ENCODE peak calls at places on chromosomes 11 and 22, in ten cellular contexts. One of them, this sample, is unnamed.
A peak's percentile ranks its signal among the peaks of the same experiment; 100 is the strongest.

GRCh38 chr11:60836866-60837510 is 4.9 kb upstream of the CCDC86 start:
- DNase-seq in thoracic aorta: no peak
- DNase-seq in colonic mucosa: no peak
- DNase-seq in CD8-positive, alpha-beta memory T cell: no peak
- DNase-seq in OCI-LY7: no peak
- DNase-seq in heart right ventricle: no peak
- DNase-seq in lower lobe of right lung: no peak
- DNase-seq in suprapubic skin: no peak
- DNase-seq in HCT116: no peak
- DNase-seq in body of pancreas: no peak
- DNase-seq in this sample: no peak

GRCh38 chr22:49010901-49011300 is 816.8 kb downstream of the BRD1 start:
- DNase-seq in thoracic aorta: no peak
- DNase-seq in colonic mucosa: no peak
- DNase-seq in CD8-positive, alpha-beta memory T cell: no peak
- DNase-seq in OCI-LY7: no peak
- DNase-seq in heart right ventricle: no peak
- DNase-seq in lower lobe of right lung: peak; percentile 36
- DNase-seq in suprapubic skin: no peak
- DNase-seq in HCT116: no peak
- DNase-seq in body of pancreas: no peak
- DNase-seq in this sample: no peak

GRCh38 chr11:12253843-12254281 is 123.5 kb upstream of the PARVA start:
- DNase-seq in thoracic aorta: no peak
- DNase-seq in colonic mucosa: peak; percentile 70
- DNase-seq in CD8-positive, alpha-beta memory T cell: no peak
- DNase-seq in OCI-LY7: no peak
- DNase-seq in heart right ventricle: no peak
- DNase-seq in lower lobe of right lung: no peak
- DNase-seq in suprapubic skin: no peak
- DNase-seq in HCT116: no peak
- DNase-seq in body of pancreas: peak; percentile 84
- DNase-seq in this sample: no peak

GRCh38 chr11:36427079-36427478 is 83.0 kb downstream of the TRAF6 start:
- DNase-seq in thoracic aorta: no peak
- DNase-seq in colonic mucosa: no peak
- DNase-seq in CD8-positive, alpha-beta memory T cell: no peak
- DNase-seq in OCI-LY7: no peak
- DNase-seq in heart right ventricle: no peak
- DNase-seq in lower lobe of right lung: no peak
- DNase-seq in suprapubic skin: no peak
- DNase-seq in HCT116: no peak
- DNase-seq in body of pancreas: peak; percentile 39
- DNase-seq in this sample: no peak

GRCh38 chr11:134654161-134654915 is 242.3 kb upstream of the B3GAT1 start:
- DNase-seq in thoracic aorta: no peak
- DNase-seq in colonic mucosa: peak; percentile 10
- DNase-seq in CD8-positive, alpha-beta memory T cell: no peak
- DNase-seq in OCI-LY7: no peak
- DNase-seq in heart right ventricle: peak; percentile 1
- DNase-seq in lower lobe of right lung: no peak
- DNase-seq in suprapubic skin: peak; percentile 59
- DNase-seq in HCT116: no peak
- DNase-seq in body of pancreas: no peak
- DNase-seq in this sample: no peak

GRCh38 chr11:11416917-11417316 is 63.9 kb upstream of the CSNK2A3 start:
- DNase-seq in thoracic aorta: no peak
- DNase-seq in colonic mucosa: no peak
- DNase-seq in CD8-positive, alpha-beta memory T cell: no peak
- DNase-seq in OCI-LY7: no peak
- DNase-seq in heart right ventricle: no peak
- DNase-seq in lower lobe of right lung: no peak
- DNase-seq in suprapubic skin: no peak
- DNase-seq in HCT116: no peak
- DNase-seq in body of pancreas: no peak
- DNase-seq in this sample: no peak

GRCh38 chr11:32829157-32829679 is 509 bp upstream of the PRRG4 start:
- DNase-seq in thoracic aorta: no peak
- DNase-seq in colonic mucosa: no peak
- DNase-seq in CD8-positive, alpha-beta memory T cell: no peak
- DNase-seq in OCI-LY7: no peak
- DNase-seq in heart right ventricle: no peak
- DNase-seq in lower lobe of right lung: no peak
- DNase-seq in suprapubic skin: no peak
- DNase-seq in HCT116: no peak
- DNase-seq in body of pancreas: no peak
- DNase-seq in this sample: no peak

GRCh38 chr11:66247801-66248200 is 20.6 kb upstream of the RAB1B start:
- DNase-seq in thoracic aorta: no peak
- DNase-seq in colonic mucosa: no peak
- DNase-seq in CD8-positive, alpha-beta memory T cell: no peak
- DNase-seq in OCI-LY7: no peak
- DNase-seq in heart right ventricle: no peak
- DNase-seq in lower lobe of right lung: no peak
- DNase-seq in suprapubic skin: no peak
- DNase-seq in HCT116: no peak
- DNase-seq in body of pancreas: no peak
- DNase-seq in this sample: no peak

GRCh38 chr22:39490966-39491680 is 11.0 kb upstream of the MIEF1 start:
- DNase-seq in thoracic aorta: no peak
- DNase-seq in colonic mucosa: no peak
- DNase-seq in CD8-positive, alpha-beta memory T cell: no peak
- DNase-seq in OCI-LY7: no peak
- DNase-seq in heart right ventricle: no peak
- DNase-seq in lower lobe of right lung: peak; percentile 38
- DNase-seq in suprapubic skin: no peak
- DNase-seq in HCT116: no peak
- DNase-seq in body of pancreas: no peak
- DNase-seq in this sample: no peak

GRCh38 chr22:48235744-48236143 is 1473.3 kb downstream of the TBC1D22A start:
- DNase-seq in thoracic aorta: no peak
- DNase-seq in colonic mucosa: no peak
- DNase-seq in CD8-positive, alpha-beta memory T cell: no peak
- DNase-seq in OCI-LY7: no peak
- DNase-seq in heart right ventricle: no peak
- DNase-seq in lower lobe of right lung: no peak
- DNase-seq in suprapubic skin: no peak
- DNase-seq in HCT116: no peak
- DNase-seq in body of pancreas: no peak
- DNase-seq in this sample: no peak

GRCh38 chr22:20786048-20786447 is 12.1 kb downstream of the SERPIND1 start:
- DNase-seq in thoracic aorta: no peak
- DNase-seq in colonic mucosa: no peak
- DNase-seq in CD8-positive, alpha-beta memory T cell: no peak
- DNase-seq in OCI-LY7: no peak
- DNase-seq in heart right ventricle: no peak
- DNase-seq in lower lobe of right lung: no peak
- DNase-seq in suprapubic skin: no peak
- DNase-seq in HCT116: no peak
- DNase-seq in body of pancreas: no peak
- DNase-seq in this sample: no peak
- H3K4me1 ChIP-seq in thoracic aorta: no peaks in the 10 kb centered on the region
- H3K4me1 ChIP-seq in colonic mucosa: no peaks in the 10 kb centered on the region
- H3K4me1 ChIP-seq in CD8-positive, alpha-beta memory T cell: no peaks in the 10 kb centered on the region
- H3K4me1 ChIP-seq in OCI-LY7: peaks cover 7% of the 10 kb centered on the region
- H3K4me1 ChIP-seq in heart right ventricle: peaks cover 15% of the 10 kb centered on the region
- H3K4me1 ChIP-seq in lower lobe of right lung: no peaks in the 10 kb centered on the region
- H3K4me1 ChIP-seq in suprapubic skin: no peaks in the 10 kb centered on the region
- H3K4me1 ChIP-seq in HCT116: no peaks in the 10 kb centered on the region
- H3K4me1 ChIP-seq in body of pancreas: peaks cover 15% of the 10 kb centered on the region
- H3K4me1 ChIP-seq in this sample: peaks cover 49% of the 10 kb centered on the region

GRCh38 chr11:1392111-1392510 is 2.4 kb downstream of the BRSK2 start:
- DNase-seq in thoracic aorta: no peak
- DNase-seq in colonic mucosa: no peak
- DNase-seq in CD8-positive, alpha-beta memory T cell: no peak
- DNase-seq in OCI-LY7: no peak
- DNase-seq in heart right ventricle: no peak
- DNase-seq in lower lobe of right lung: no peak
- DNase-seq in suprapubic skin: no peak
- DNase-seq in HCT116: no peak
- DNase-seq in body of pancreas: peak; percentile 93
- DNase-seq in this sample: no peak
- H3K27ac ChIP-seq in thoracic aorta: no peak overlapping the region
- H3K27ac ChIP-seq in colonic mucosa: no peak overlapping the region
- H3K27ac ChIP-seq in CD8-positive, alpha-beta memory T cell: no peak overlapping the region
- H3K27ac ChIP-seq in OCI-LY7: no peak overlapping the region
- H3K27ac ChIP-seq in heart right ventricle: no peak overlapping the region
- H3K27ac ChIP-seq in lower lobe of right lung: no peak overlapping the region
- H3K27ac ChIP-seq in suprapubic skin: no peak overlapping the region
- H3K27ac ChIP-seq in HCT116: no peak overlapping the region
- H3K27ac ChIP-seq in body of pancreas: peak overlapping the region; percentile 41
- H3K27ac ChIP-seq in this sample: no peak overlapping the region

GRCh38 chr11:113184498-113184897 is 129.9 kb upstream of the TTC12 start:
- DNase-seq in thoracic aorta: no peak
- DNase-seq in colonic mucosa: no peak
- DNase-seq in CD8-positive, alpha-beta memory T cell: no peak
- DNase-seq in OCI-LY7: no peak
- DNase-seq in heart right ventricle: no peak
- DNase-seq in lower lobe of right lung: no peak
- DNase-seq in suprapubic skin: no peak
- DNase-seq in HCT116: no peak
- DNase-seq in body of pancreas: no peak
- DNase-seq in this sample: no peak

GRCh38 chr11:113193077-113193476 is 121.3 kb upstream of the TTC12 start:
- DNase-seq in thoracic aorta: no peak
- DNase-seq in colonic mucosa: no peak
- DNase-seq in CD8-positive, alpha-beta memory T cell: no peak
- DNase-seq in OCI-LY7: no peak
- DNase-seq in heart right ventricle: no peak
- DNase-seq in lower lobe of right lung: no peak
- DNase-seq in suprapubic skin: no peak
- DNase-seq in HCT116: no peak
- DNase-seq in body of pancreas: peak; percentile 8
- DNase-seq in this sample: no peak

GRCh38 chr11:113189909-113190667 is 124.3 kb upstream of the TTC12 start:
- DNase-seq in thoracic aorta: peak; percentile 64
- DNase-seq in colonic mucosa: no peak
- DNase-seq in CD8-positive, alpha-beta memory T cell: no peak
- DNase-seq in OCI-LY7: no peak
- DNase-seq in heart right ventricle: no peak
- DNase-seq in lower lobe of right lung: no peak
- DNase-seq in suprapubic skin: no peak
- DNase-seq in HCT116: no peak
- DNase-seq in body of pancreas: peak; percentile 17
- DNase-seq in this sample: peak; percentile 13

GRCh38 chr11:113192121-113192925 is 122.1 kb upstream of the TTC12 start:
- DNase-seq in thoracic aorta: no peak
- DNase-seq in colonic mucosa: no peak
- DNase-seq in CD8-positive, alpha-beta memory T cell: no peak
- DNase-seq in OCI-LY7: no peak
- DNase-seq in heart right ventricle: no peak
- DNase-seq in lower lobe of right lung: no peak
- DNase-seq in suprapubic skin: no peak
- DNase-seq in HCT116: no peak
- DNase-seq in body of pancreas: no peak
- DNase-seq in this sample: peak; percentile 37

DNA sequence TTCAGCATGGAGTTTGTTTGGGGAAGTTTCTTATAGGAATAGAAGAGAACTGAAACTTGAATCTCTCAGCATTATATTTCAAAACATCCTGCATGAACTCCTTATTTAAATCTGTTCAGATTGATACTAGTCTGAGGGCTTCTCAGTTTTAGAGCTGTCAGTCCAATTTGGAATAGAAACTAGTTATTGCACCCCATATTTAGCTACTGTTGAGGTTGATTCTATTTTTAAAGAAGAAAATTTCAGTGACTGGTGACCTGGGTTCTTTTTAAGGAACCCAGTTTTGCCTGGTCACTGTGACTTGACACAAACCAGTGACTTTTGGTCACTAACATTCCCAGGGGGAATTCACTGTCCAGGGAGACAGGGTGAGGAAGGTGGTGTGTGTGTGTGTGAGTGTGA is 125.9 kb upstream of the TTC12 start:
- DNase-seq in thoracic aorta: no peak
- DNase-seq in colonic mucosa: no peak
- DNase-seq in CD8-positive, alpha-beta memory T cell: no peak
- DNase-seq in OCI-LY7: no peak
- DNase-seq in heart right ventricle: no peak
- DNase-seq in lower lobe of right lung: no peak
- DNase-seq in suprapubic skin: no peak
- DNase-seq in HCT116: no peak
- DNase-seq in body of pancreas: no peak
- DNase-seq in this sample: no peak
- H3K4me1 ChIP-seq in thoracic aorta: peaks cover 36% of the 10 kb centered on the region
- H3K4me1 ChIP-seq in colonic mucosa: no peaks in the 10 kb centered on the region
- H3K4me1 ChIP-seq in CD8-positive, alpha-beta memory T cell: no peaks in the 10 kb centered on the region
- H3K4me1 ChIP-seq in OCI-LY7: no peaks in the 10 kb centered on the region
- H3K4me1 ChIP-seq in heart right ventricle: peaks cover 65% of the 10 kb centered on the region
- H3K4me1 ChIP-seq in lower lobe of right lung: peaks cover 17% of the 10 kb centered on the region
- H3K4me1 ChIP-seq in suprapubic skin: peaks cover 30% of the 10 kb centered on the region
- H3K4me1 ChIP-seq in HCT116: no peaks in the 10 kb centered on the region
- H3K4me1 ChIP-seq in body of pancreas: no peaks in the 10 kb centered on the region
- H3K4me1 ChIP-seq in this sample: peaks cover 15% of the 10 kb centered on the region

GRCh38 chr11:118005224-118006152 is 19.3 kb downstream of the IL10RA start:
- DNase-seq in thoracic aorta: no peak
- DNase-seq in colonic mucosa: no peak
- DNase-seq in CD8-positive, alpha-beta memory T cell: peak; percentile 39
- DNase-seq in OCI-LY7: no peak
- DNase-seq in heart right ventricle: no peak
- DNase-seq in lower lobe of right lung: no peak
- DNase-seq in suprapubic skin: peak; percentile 52
- DNase-seq in HCT116: no peak
- DNase-seq in body of pancreas: no peak
- DNase-seq in this sample: no peak

GRCh38 chr11:118004543-118005223 is 18.5 kb downstream of the IL10RA start:
- DNase-seq in thoracic aorta: no peak
- DNase-seq in colonic mucosa: no peak
- DNase-seq in CD8-positive, alpha-beta memory T cell: no peak
- DNase-seq in OCI-LY7: no peak
- DNase-seq in heart right ventricle: no peak
- DNase-seq in lower lobe of right lung: no peak
- DNase-seq in suprapubic skin: peak; percentile 29
- DNase-seq in HCT116: no peak
- DNase-seq in body of pancreas: no peak
- DNase-seq in this sample: no peak

GRCh38 chr11:118007040-118007439 is 20.8 kb downstream of the IL10RA start:
- DNase-seq in thoracic aorta: no peak
- DNase-seq in colonic mucosa: peak; percentile 11
- DNase-seq in CD8-positive, alpha-beta memory T cell: peak; percentile 39
- DNase-seq in OCI-LY7: peak; percentile 71
- DNase-seq in heart right ventricle: no peak
- DNase-seq in lower lobe of right lung: no peak
- DNase-seq in suprapubic skin: no peak
- DNase-seq in HCT116: no peak
- DNase-seq in body of pancreas: no peak
- DNase-seq in this sample: no peak

GRCh38 chr11:118008271-118008903 is 22.2 kb downstream of the IL10RA start:
- DNase-seq in thoracic aorta: no peak
- DNase-seq in colonic mucosa: peak; percentile 13
- DNase-seq in CD8-positive, alpha-beta memory T cell: no peak
- DNase-seq in OCI-LY7: no peak
- DNase-seq in heart right ventricle: no peak
- DNase-seq in lower lobe of right lung: no peak
- DNase-seq in suprapubic skin: no peak
- DNase-seq in HCT116: no peak
- DNase-seq in body of pancreas: no peak
- DNase-seq in this sample: no peak

DNA sequence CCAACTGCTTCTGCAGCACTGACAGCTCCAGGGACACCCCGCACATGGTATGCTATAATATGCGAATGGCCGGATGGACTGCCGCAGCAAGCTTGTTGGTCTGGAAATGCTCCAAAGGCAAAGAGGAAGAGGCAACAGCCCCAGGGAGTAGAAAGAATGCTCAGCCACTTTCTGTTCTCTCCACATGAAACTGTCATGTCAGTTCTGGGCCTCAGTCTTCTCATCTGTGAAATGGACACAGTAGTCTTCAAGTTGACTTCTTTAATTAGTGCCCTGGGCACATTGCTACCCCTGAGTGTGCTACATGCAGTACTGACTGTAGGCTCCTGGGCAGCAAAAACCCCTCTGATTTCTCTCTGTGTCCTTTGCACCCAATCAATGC is 19.9 kb downstream of the IL10RA start:
- DNase-seq in thoracic aorta: no peak
- DNase-seq in colonic mucosa: peak; percentile 13
- DNase-seq in CD8-positive, alpha-beta memory T cell: peak; percentile 41
- DNase-seq in OCI-LY7: no peak
- DNase-seq in heart right ventricle: no peak
- DNase-seq in lower lobe of right lung: no peak
- DNase-seq in suprapubic skin: peak; percentile 44
- DNase-seq in HCT116: no peak
- DNase-seq in body of pancreas: no peak
- DNase-seq in this sample: no peak
- H3K27ac ChIP-seq in thoracic aorta: no peak overlapping the region
- H3K27ac ChIP-seq in colonic mucosa: no peak overlapping the region
- H3K27ac ChIP-seq in CD8-positive, alpha-beta memory T cell: no peak overlapping the region
- H3K27ac ChIP-seq in OCI-LY7: peak overlapping the region; percentile 99
- H3K27ac ChIP-seq in heart right ventricle: no peak overlapping the region
- H3K27ac ChIP-seq in lower lobe of right lung: peak overlapping the region; percentile 73
- H3K27ac ChIP-seq in suprapubic skin: no peak overlapping the region
- H3K27ac ChIP-seq in HCT116: no peak overlapping the region
- H3K27ac ChIP-seq in body of pancreas: no peak overlapping the region
- H3K27ac ChIP-seq in this sample: no peak overlapping the region

This sample was measured in SJCRH30.